ENCODE peak calls at places on chromosomes 4 and X, in six cellular contexts. One of them, this sample, is unnamed.

GRCh38 chr4:173930329-173930967 is 353.0 kb downstream of the FBXO8 start:
- DNase-seq in activated T-cell treated with anti-CD3 and anti-CD28 coated beads, Interleukin-2, amount 50 U/mL, for 4 hours: no peak
- DNase-seq in nephron progenitor cell: no peak
- DNase-seq in CD4-positive, alpha-beta T cell: no peak
- DNase-seq in A172: no peak
- DNase-seq in mucosa of descending colon: no peak
- DNase-seq in this sample: no peak

GRCh38 chr4:84028340-84028739 is 470.8 kb downstream of the NKX6-1 start:
- DNase-seq in A172: no peak
- DNase-seq in CD4-positive, alpha-beta T cell: no peak
- DNase-seq in mucosa of descending colon: no peak
- DNase-seq in nephron progenitor cell: no peak
- DNase-seq in activated T-cell treated with anti-CD3 and anti-CD28 coated beads, Interleukin-2, amount 50 U/mL, for 4 hours: no peak
- DNase-seq in this sample: no peak

GRCh38 chrX:111322231-111322855 is 52.1 kb upstream of the CAPN6 start:
- DNase-seq in A172: no peak
- DNase-seq in CD4-positive, alpha-beta T cell: no peak
- DNase-seq in nephron progenitor cell: no peak
- DNase-seq in mucosa of descending colon: no peak
- DNase-seq in activated T-cell treated with anti-CD3 and anti-CD28 coated beads, Interleukin-2, amount 50 U/mL, for 4 hours: no peak
- DNase-seq in this sample: no peak

GRCh38 chr4:2292679-2293108 is 30.8 kb upstream of the MXD4 start:
- DNase-seq in activated T-cell treated with anti-CD3 and anti-CD28 coated beads, Interleukin-2, amount 50 U/mL, for 4 hours: no peak
- DNase-seq in A172: no peak
- DNase-seq in nephron progenitor cell: no peak
- DNase-seq in CD4-positive, alpha-beta T cell: no peak
- DNase-seq in mucosa of descending colon: no peak
- DNase-seq in this sample: no peak

GRCh38 chr4:1400191-1400805 is 5.9 kb downstream of the NKX1-1 start:
- DNase-seq in A172: no peak
- DNase-seq in nephron progenitor cell: peak; percentile 1
- DNase-seq in mucosa of descending colon: peak; percentile 11
- DNase-seq in activated T-cell treated with anti-CD3 and anti-CD28 coated beads, Interleukin-2, amount 50 U/mL, for 4 hours: peak; percentile 4
- DNase-seq in CD4-positive, alpha-beta T cell: no peak
- DNase-seq in this sample: no peak

GRCh38 chr4:7195138-7195510 is 2.8 kb downstream of the SORCS2 start:
- DNase-seq in mucosa of descending colon: no peak
- DNase-seq in A172: no peak
- DNase-seq in activated T-cell treated with anti-CD3 and anti-CD28 coated beads, Interleukin-2, amount 50 U/mL, for 4 hours: no peak
- DNase-seq in nephron progenitor cell: no peak
- DNase-seq in CD4-positive, alpha-beta T cell: no peak
- DNase-seq in this sample: no peak

GRCh38 chr4:4658051-4658450 is 116.2 kb upstream of the STX18 start:
- DNase-seq in mucosa of descending colon: no peak
- DNase-seq in A172: no peak
- DNase-seq in nephron progenitor cell: no peak
- DNase-seq in activated T-cell treated with anti-CD3 and anti-CD28 coated beads, Interleukin-2, amount 50 U/mL, for 4 hours: no peak
- DNase-seq in CD4-positive, alpha-beta T cell: no peak
- DNase-seq in this sample: no peak

GRCh38 chrX:1205681-1206611 is 6.5 kb downstream of the CRLF2 start:
- DNase-seq in CD4-positive, alpha-beta T cell: peak; percentile 24
- DNase-seq in mucosa of descending colon: no peak
- DNase-seq in activated T-cell treated with anti-CD3 and anti-CD28 coated beads, Interleukin-2, amount 50 U/mL, for 4 hours: no peak
- DNase-seq in nephron progenitor cell: peak; percentile 14
- DNase-seq in A172: peak; percentile 94
- DNase-seq in this sample: peak; percentile 54

GRCh38 chr4:184330008-184330400 is 112.3 kb upstream of the ENPP6 start:
- DNase-seq in activated T-cell treated with anti-CD3 and anti-CD28 coated beads, Interleukin-2, amount 50 U/mL, for 4 hours: no peak
- DNase-seq in nephron progenitor cell: no peak
- DNase-seq in mucosa of descending colon: peak; percentile 57
- DNase-seq in A172: no peak
- DNase-seq in CD4-positive, alpha-beta T cell: no peak
- DNase-seq in this sample: no peak

GRCh38 chr4:168699224-168699878 is 202.5 kb downstream of the PALLD start:
- DNase-seq in CD4-positive, alpha-beta T cell: no peak
- DNase-seq in nephron progenitor cell: no peak
- DNase-seq in mucosa of descending colon: peak; percentile 29
- DNase-seq in activated T-cell treated with anti-CD3 and anti-CD28 coated beads, Interleukin-2, amount 50 U/mL, for 4 hours: no peak
- DNase-seq in A172: no peak
- DNase-seq in this sample: no peak

GRCh38 chr4:41853973-41854372 is 81.3 kb upstream of the TMEM33 start:
- DNase-seq in nephron progenitor cell: no peak
- DNase-seq in CD4-positive, alpha-beta T cell: no peak
- DNase-seq in A172: no peak
- DNase-seq in activated T-cell treated with anti-CD3 and anti-CD28 coated beads, Interleukin-2, amount 50 U/mL, for 4 hours: no peak
- DNase-seq in mucosa of descending colon: no peak
- DNase-seq in this sample: no peak

GRCh38 chr4:41334182-41334581 is 77.5 kb downstream of the UCHL1 start:
- DNase-seq in mucosa of descending colon: no peak
- DNase-seq in A172: no peak
- DNase-seq in nephron progenitor cell: no peak
- DNase-seq in CD4-positive, alpha-beta T cell: no peak
- DNase-seq in activated T-cell treated with anti-CD3 and anti-CD28 coated beads, Interleukin-2, amount 50 U/mL, for 4 hours: no peak
- DNase-seq in this sample: no peak

GRCh38 chr4:18570370-18570769 is 548.8 kb upstream of the LCORL start:
- DNase-seq in nephron progenitor cell: no peak
- DNase-seq in CD4-positive, alpha-beta T cell: no peak
- DNase-seq in A172: no peak
- DNase-seq in activated T-cell treated with anti-CD3 and anti-CD28 coated beads, Interleukin-2, amount 50 U/mL, for 4 hours: no peak
- DNase-seq in mucosa of descending colon: no peak
- DNase-seq in this sample: no peak

GRCh38 chr4:1531683-1532548 is 125.7 kb upstream of the NKX1-1 start:
- DNase-seq in nephron progenitor cell: peak; percentile 2
- DNase-seq in activated T-cell treated with anti-CD3 and anti-CD28 coated beads, Interleukin-2, amount 50 U/mL, for 4 hours: no peak
- DNase-seq in A172: no peak
- DNase-seq in CD4-positive, alpha-beta T cell: no peak
- DNase-seq in mucosa of descending colon: peak; percentile 16
- DNase-seq in this sample: no peak

GRCh38 chrX:54640721-54641120 is 110.7 kb downstream of the GNL3L start:
- DNase-seq in mucosa of descending colon: no peak
- DNase-seq in CD4-positive, alpha-beta T cell: no peak
- DNase-seq in activated T-cell treated with anti-CD3 and anti-CD28 coated beads, Interleukin-2, amount 50 U/mL, for 4 hours: no peak
- DNase-seq in nephron progenitor cell: peak; percentile 8
- DNase-seq in A172: no peak
- DNase-seq in this sample: no peak

GRCh38 chr4:169070071-169070894 is 60.2 kb upstream of the CBR4 start:
- DNase-seq in nephron progenitor cell: no peak
- DNase-seq in activated T-cell treated with anti-CD3 and anti-CD28 coated beads, Interleukin-2, amount 50 U/mL, for 4 hours: no peak
- DNase-seq in mucosa of descending colon: peak; percentile 62
- DNase-seq in A172: peak; percentile 90
- DNase-seq in CD4-positive, alpha-beta T cell: no peak
- DNase-seq in this sample: no peak

GRCh38 chrX:9466115-9466495 is 1.2 kb downstream of the TBL1X start:
- DNase-seq in mucosa of descending colon: peak; percentile 60
- DNase-seq in nephron progenitor cell: peak; percentile 47
- DNase-seq in activated T-cell treated with anti-CD3 and anti-CD28 coated beads, Interleukin-2, amount 50 U/mL, for 4 hours: no peak
- DNase-seq in A172: no peak
- DNase-seq in CD4-positive, alpha-beta T cell: no peak
- DNase-seq in this sample: peak; percentile 33

GRCh38 chr4:31084806-31085416 is 364.7 kb downstream of the PCDH7 start:
- DNase-seq in A172: no peak
- DNase-seq in activated T-cell treated with anti-CD3 and anti-CD28 coated beads, Interleukin-2, amount 50 U/mL, for 4 hours: no peak
- DNase-seq in CD4-positive, alpha-beta T cell: no peak
- DNase-seq in nephron progenitor cell: no peak
- DNase-seq in mucosa of descending colon: no peak
- DNase-seq in this sample: no peak

GRCh38 chr4:2472187-2472586 is 3.3 kb downstream of the RNF4 start:
- DNase-seq in A172: no peak
- DNase-seq in mucosa of descending colon: no peak
- DNase-seq in CD4-positive, alpha-beta T cell: no peak
- DNase-seq in nephron progenitor cell: no peak
- DNase-seq in activated T-cell treated with anti-CD3 and anti-CD28 coated beads, Interleukin-2, amount 50 U/mL, for 4 hours: no peak
- DNase-seq in this sample: no peak

GRCh38 chr4:85600501-85600900 is 125.6 kb downstream of the ARHGAP24 start:
- DNase-seq in CD4-positive, alpha-beta T cell: no peak
- DNase-seq in A172: no peak
- DNase-seq in activated T-cell treated with anti-CD3 and anti-CD28 coated beads, Interleukin-2, amount 50 U/mL, for 4 hours: no peak
- DNase-seq in nephron progenitor cell: no peak
- DNase-seq in mucosa of descending colon: no peak
- DNase-seq in this sample: no peak

GRCh38 chr4:39502034-39502658 is 25.1 kb downstream of the UGDH start:
- DNase-seq in A172: peak; percentile 45
- DNase-seq in CD4-positive, alpha-beta T cell: no peak
- DNase-seq in mucosa of descending colon: no peak
- DNase-seq in activated T-cell treated with anti-CD3 and anti-CD28 coated beads, Interleukin-2, amount 50 U/mL, for 4 hours: no peak
- DNase-seq in nephron progenitor cell: no peak
- DNase-seq in this sample: no peak